ENCODE peak calls at places on chromosome 12, in four cellular contexts. X is IMR-90, J is H9, V is H1. T is an unnamed sample.

GRCh38 chr12:49937639-49938300 is 12.8 kb upstream of the AQP2 start:
- DNase-seq in X (peak; percentile 10), J (no peak), V (no peak), T (no peak)

GRCh38 chr12:68373836-68374314 is 41.7 kb upstream of the MDM1 start:
- DNase-seq in X (no peak), J (no peak), V (no peak), T (no peak)

GRCh38 chr12:56529656-56530055 is 8.0 kb downstream of the RBMS2 start:
- DNase-seq in X (no peak), J (no peak), V (no peak), T (no peak)

GRCh38 chr12:64616221-64616620 is 5.9 kb downstream of the RASSF3 start:
- DNase-seq in X (peak; percentile 17), J (no peak), V (no peak), T (no peak)

GRCh38 chr12:54258286-54258685 is 21.6 kb downstream of the CBX5 start:
- DNase-seq in X (peak; percentile 70), J (no peak), V (no peak), T (peak; percentile 77)

GRCh38 chr12:39975374-39975918 is 130.4 kb downstream of the SLC2A13 start:
- DNase-seq in X (no peak), J (no peak), V (no peak), T (no peak)

GRCh38 chr12:50734409-50735263 is 29.3 kb upstream of the ATF1 start:
- DNase-seq in X (peak; percentile 33), J (peak; percentile 51), V (peak; percentile 53), T (peak; percentile 63)

GRCh38 chr12:46450279-46450748 is 77.7 kb upstream of the SLC38A2 start:
- DNase-seq in X (no peak), J (no peak), V (no peak), T (no peak)

GRCh38 chr12:86945685-86946196 is 689.5 kb upstream of the MGAT4C start:
- DNase-seq in X (no peak), J (no peak), V (no peak), T (peak; percentile 42)

GRCh38 chr12:118526255-118527095 is 150.1 kb downstream of the SUDS3 start:
- DNase-seq in X (no peak), J (no peak), V (no peak), T (no peak)

DNA sequence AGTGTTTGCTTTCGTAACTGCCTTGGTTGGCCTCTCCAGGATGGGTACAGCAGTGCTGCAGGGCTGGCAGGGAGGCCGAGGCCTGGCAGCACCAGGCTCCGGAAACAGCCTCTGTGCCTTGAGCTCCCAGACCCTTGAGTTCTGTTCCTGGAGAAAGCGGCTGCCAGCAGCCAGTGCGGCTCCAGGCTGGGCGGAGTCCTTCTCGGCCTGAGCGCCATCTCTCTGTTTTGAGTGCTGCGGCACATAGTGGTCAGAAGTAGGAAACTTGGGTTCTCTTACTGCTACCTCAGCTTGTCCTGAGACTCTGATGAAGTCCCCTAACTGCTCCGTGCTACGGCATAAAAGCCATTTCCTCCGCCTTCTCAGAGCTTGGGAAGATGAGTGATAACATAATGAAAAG is 65.9 kb downstream of the KCNA1 start:
- DNase-seq in X (no peak), J (peak; percentile 84), V (peak; percentile 51), T (peak; percentile 23)
- H4K5ac ChIP-seq in X (no peak overlapping the region), J (no peak overlapping the region), V (no peak overlapping the region), T (no peak overlapping the region)

DNA sequence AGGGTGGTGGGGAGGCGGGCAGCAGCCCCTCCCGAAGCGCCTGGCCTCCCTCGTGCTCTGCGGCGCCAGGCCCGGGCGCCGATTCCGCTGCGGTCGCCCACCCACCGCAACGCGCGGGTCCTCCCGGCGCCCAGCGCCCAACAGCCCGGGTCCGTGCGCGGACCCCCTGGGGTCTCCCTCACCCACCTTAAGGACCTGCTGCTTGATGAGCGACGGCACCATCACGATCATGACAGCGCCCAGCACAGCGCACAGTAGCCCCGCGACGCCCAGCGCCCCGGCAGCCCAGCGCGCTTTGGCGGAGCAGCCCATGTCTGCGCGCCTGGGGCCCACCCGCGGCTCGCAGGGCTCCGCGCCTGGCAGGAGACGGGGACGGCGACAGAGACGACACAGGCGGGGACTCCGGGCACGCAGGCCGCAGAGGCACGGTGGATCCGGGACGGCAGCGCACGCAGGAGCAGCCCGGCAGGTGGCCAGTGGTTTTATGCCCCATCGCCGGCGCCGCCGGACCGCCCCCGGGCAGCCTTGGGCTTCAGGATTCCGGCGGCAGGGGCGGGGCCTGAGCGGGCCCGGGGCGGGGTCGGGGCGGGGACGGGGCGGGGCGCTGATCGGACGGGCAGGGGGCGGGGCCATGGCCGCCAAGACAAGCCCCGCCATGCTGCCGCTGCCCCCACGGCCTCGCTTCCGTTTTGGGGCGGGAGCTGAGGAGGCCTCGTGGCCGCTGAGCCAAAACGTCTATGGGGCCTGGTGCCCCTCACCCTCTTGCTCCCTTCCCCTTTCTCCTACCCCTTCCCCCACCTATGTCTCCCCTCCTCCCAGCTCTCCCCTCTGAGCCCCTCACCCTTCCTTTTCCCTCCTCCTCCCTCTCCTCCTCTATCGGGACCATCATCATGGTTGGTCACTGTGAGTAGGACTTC is at the start of gene SCARB1:
- DNase-seq in X (peak; percentile 64), J (peak; percentile 93), V (peak; percentile 88), T (peak; percentile 86)
- H2BK15ac ChIP-seq in X (peak within 1 kb of the TSS; percentile 97), J (no peak within 1 kb of the TSS), V (peak within 1 kb of the TSS; percentile 81), T (no peak within 1 kb of the TSS)

GRCh38 chr12:110365743-110366473 is 37.6 kb downstream of the ANAPC7 start:
- DNase-seq in X (no peak), J (no peak), V (no peak), T (peak; percentile 31)
- H4K5ac ChIP-seq in X (peak overlapping the region; percentile 97), J (no peak overlapping the region), V (no peak overlapping the region), T (no peak overlapping the region)

DNA sequence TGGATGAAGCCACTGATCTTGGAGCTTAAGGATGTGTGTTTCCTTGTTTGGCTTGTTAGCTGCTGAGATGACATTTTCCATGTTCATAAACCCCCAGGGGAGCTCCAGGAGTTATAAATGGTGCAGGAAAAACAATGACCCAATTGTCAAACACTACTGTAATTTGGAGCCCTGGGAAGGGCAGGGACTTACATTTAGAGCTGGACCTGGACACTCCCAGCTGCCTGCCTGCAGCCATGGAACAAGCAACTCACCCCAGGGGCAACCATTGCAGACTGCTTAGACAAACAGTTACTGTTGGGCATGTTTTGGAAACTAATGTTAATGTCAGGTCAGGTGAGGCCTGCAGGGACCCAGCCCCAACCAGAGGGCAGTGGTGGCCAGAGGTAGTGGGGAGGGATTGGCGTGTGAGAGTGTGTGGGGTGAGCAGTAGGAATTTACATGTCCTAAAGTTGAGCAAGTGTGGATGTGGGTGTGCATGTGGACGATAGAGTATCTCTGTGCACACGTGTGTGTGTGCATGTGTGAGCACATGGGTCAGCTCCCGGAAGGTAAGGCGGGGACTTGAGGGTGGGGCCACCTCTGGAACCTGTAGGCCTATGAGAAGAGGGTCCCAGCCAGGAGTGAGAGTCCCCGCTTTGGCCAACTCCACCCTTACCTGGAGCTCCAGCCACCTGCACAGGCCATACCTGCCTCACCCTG is 86.4 kb upstream of the NOS1 start:
- DNase-seq in X (no peak), J (no peak), V (no peak), T (no peak)
- H2BK15ac ChIP-seq in X (no peak overlapping the region), J (no peak overlapping the region), V (no peak overlapping the region), T (no peak overlapping the region)

DNA sequence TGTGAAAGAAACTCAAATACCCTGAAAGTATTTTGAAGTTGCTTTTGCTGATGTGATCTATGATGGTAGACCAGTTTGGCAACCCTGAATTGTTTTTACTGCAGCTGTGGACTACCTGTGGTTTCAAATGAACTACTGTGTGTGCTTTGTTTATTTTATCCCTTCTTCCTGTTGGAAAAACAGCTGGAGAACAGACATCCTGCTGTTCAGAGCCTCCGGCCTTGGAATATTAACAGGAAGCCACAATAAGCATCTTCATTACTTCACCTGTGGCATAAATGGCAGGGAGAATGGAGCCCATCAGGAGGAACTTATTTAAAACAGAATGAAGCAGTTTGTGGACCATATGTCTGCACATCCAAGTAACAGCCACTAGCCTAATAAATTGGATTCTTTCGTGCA is 104.8 kb downstream of the DUSP6 start:
- DNase-seq in X (peak; percentile 19), J (peak; percentile 47), V (no peak), T (peak; percentile 75)
- H4K5ac ChIP-seq in X (no peak overlapping the region), J (no peak overlapping the region), V (no peak overlapping the region), T (no peak overlapping the region)

DNA sequence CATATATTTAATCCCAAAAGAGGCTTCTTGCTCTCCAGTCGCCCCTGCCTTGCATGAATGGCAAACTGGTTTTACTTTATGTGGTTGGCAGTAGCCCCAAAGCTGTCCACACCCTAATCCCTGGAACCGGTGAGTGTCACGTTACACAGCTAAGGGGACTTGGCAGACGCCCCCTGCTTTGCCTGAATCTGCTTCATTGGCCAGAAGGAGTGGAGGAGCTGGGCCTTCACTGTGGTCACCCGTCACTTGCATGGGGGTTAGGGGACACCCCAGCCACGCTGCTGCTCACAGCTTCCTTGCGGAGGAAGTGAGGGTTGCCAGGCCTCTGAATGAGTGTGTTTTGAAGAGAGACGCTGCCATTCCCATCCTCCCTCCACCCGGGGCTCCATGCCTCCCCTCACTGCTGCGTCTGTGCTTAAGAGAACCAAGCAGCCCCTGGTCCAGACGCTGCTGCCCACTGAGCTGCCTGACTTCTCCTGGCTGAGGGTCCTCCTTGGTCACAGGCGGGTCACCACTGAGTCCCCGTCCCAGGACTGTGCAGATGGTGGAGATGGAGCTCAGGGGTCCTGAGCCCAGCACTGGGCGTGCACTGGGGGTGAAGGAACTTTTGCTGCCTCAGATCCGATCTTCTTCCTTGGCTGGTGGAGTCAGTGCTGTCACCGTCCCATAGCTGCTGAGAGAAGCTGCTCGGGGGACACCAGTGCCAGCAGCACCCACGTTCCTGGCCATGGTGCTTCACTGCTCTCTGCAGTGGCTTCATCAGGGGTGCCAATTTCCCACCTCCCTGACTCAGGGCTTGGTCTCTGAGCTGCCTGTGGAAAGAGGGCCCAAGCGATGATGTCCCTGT is 39.8 kb downstream of the GALNT9 start:
- DNase-seq in X (no peak), J (no peak), V (no peak), T (no peak)
- H2BK15ac ChIP-seq in X (no peak overlapping the region), J (no peak overlapping the region), V (no peak overlapping the region), T (no peak overlapping the region)

DNA sequence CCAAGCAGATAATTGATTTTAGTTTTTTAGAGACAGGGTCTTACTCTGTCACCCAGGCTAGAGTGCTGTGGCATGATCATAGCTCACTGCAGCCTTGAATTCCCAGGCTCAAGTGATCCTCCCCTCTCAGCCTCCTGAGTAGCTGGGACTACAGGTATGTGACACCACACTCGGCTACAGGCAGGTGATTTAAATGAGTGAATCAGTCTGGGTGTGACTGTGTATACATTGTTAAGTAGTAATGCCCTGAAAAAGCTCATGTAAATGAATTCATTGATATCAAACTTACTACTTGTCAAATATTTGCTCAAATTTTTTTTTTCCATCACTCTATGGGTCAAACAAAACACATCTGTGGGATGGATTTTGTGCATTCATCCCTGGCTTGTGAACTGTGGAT is 6.3 kb upstream of the USP44 start:
- DNase-seq in X (no peak), J (no peak), V (no peak), T (no peak)
- H4K5ac ChIP-seq in X (no peak overlapping the region), J (no peak overlapping the region), V (no peak overlapping the region), T (no peak overlapping the region)

T was measured in mesendoderm.